ENCODE peak calls at places on chromosomes 4 and X, in nine cellular contexts. S is breast epithelium, Q is fibroblast of lung, X is right cardiac atrium, U is IMR-90, W is SJSA1, O is neuronal stem cell, G is heart right ventricle, H is substantia nigra. M is an unnamed sample.

GRCh38 chr4:164959896-164960295 is 17.6 kb downstream of the TRIM61 start:
- DNase-seq in X (no peak), H (no peak), O (no peak), W (peak), U (peak), G (no peak), S (no peak), Q (no peak), M (no peak)

GRCh38 chr4:3307891-3308575 is 15.2 kb downstream of the RGS12 start:
- DNase-seq in Q (no peak), W (no peak), U (no peak), O (no peak), G (no peak), X (peak), H (no peak), S (peak), M (no peak)

GRCh38 chr4:2337131-2337723 is 75.3 kb upstream of the MXD4 start:
- DNase-seq in X (no peak), Q (no peak), U (no peak), S (no peak), W (no peak), O (no peak), H (no peak), G (no peak), M (no peak)

GRCh38 chr4:52617467-52618017 is 41.6 kb downstream of the USP46 start:
- DNase-seq in Q (no peak), O (no peak), G (no peak), H (no peak), U (no peak), X (no peak), S (no peak), W (no peak), M (no peak)

GRCh38 chr4:23392860-23393458 is 496.9 kb downstream of the PPARGC1A start:
- DNase-seq in G (no peak), H (no peak), W (no peak), O (no peak), U (no peak), S (no peak), Q (no peak), X (peak), M (no peak)

GRCh38 chr4:98300706-98301105 is 39.5 kb downstream of the RAP1GDS1 start:
- DNase-seq in Q (no peak), W (no peak), X (no peak), U (no peak), G (no peak), H (no peak), S (no peak), O (no peak), M (no peak)

GRCh38 chrX:129792586-129793291 is 13.0 kb downstream of the SASH3 start:
- DNase-seq in X (no peak), O (no peak), U (no peak), H (no peak), W (no peak), S (no peak), Q (no peak), G (no peak), M (no peak)

GRCh38 chrX:50905334-50905733 is 5.2 kb upstream of the BMP15 start:
- DNase-seq in S (no peak), U (no peak), W (no peak), H (no peak), X (no peak), O (no peak), Q (no peak), G (no peak), M (no peak)

GRCh38 chr4:10104211-10104990 is 12.2 kb downstream of the WDR1 start:
- DNase-seq in H (no peak), S (no peak), Q (no peak), G (no peak), O (no peak), X (no peak), W (no peak), U (no peak), M (no peak)

GRCh38 chrX:56031409-56031808 is 200.7 kb upstream of the KLF8 start:
- DNase-seq in Q (no peak), G (no peak), O (no peak), S (no peak), U (no peak), X (no peak), W (no peak), H (no peak), M (no peak)

GRCh38 chr4:21858971-21859370 is 89.6 kb downstream of the KCNIP4 start:
- DNase-seq in U (peak), S (no peak), G (no peak), Q (peak), O (no peak), W (peak), H (no peak), X (no peak), M (no peak)

GRCh38 chr4:110211007-110211769 is 12.8 kb upstream of the ELOVL6 start:
- DNase-seq in U (peak), O (no peak), H (no peak), X (no peak), S (no peak), W (peak), Q (peak), G (no peak), M (no peak)

GRCh38 chr4:98446499-98447375 is 185.6 kb downstream of the RAP1GDS1 start:
- DNase-seq in H (no peak), G (no peak), U (peak), Q (peak), S (no peak), X (no peak), O (no peak), W (peak), M (no peak)

GRCh38 chr4:87270144-87270543 is 49.7 kb upstream of the KLHL8 start:
- DNase-seq in O (peak), H (peak), X (no peak), G (peak), S (no peak), U (peak), Q (peak), W (no peak), M (peak)

GRCh38 chr4:87144346-87144745 is 76.1 kb downstream of the KLHL8 start:
- DNase-seq in S (no peak), H (no peak), O (no peak), Q (peak), G (no peak), W (no peak), U (no peak), X (no peak), M (no peak)

GRCh38 chr4:129738175-129738574 is 642.2 kb downstream of the C4orf33 start:
- DNase-seq in X (no peak), W (no peak), Q (no peak), O (no peak), U (no peak), S (no peak), G (no peak), H (no peak), M (no peak)

GRCh38 chr4:62881901-62882300 is 1527.3 kb downstream of the TECRL start:
- DNase-seq in U (no peak), S (no peak), Q (peak), O (no peak), G (no peak), X (no peak), W (no peak), H (no peak), M (no peak)

GRCh38 chrX:69932323-69932722 is 117.4 kb downstream of the AWAT2 start:
- DNase-seq in Q (no peak), X (no peak), S (no peak), W (no peak), U (no peak), O (no peak), G (no peak), H (no peak), M (no peak)

GRCh38 chr4:137253949-137254348 is 278.3 kb downstream of the PCDH18 start:
- DNase-seq in X (no peak), G (no peak), H (no peak), S (no peak), U (peak), O (no peak), Q (peak), W (peak), M (no peak)

GRCh38 chr4:121330180-121330665 is 50.6 kb downstream of the QRFPR start:
- DNase-seq in X (no peak), S (no peak), Q (no peak), O (no peak), G (no peak), H (peak), W (no peak), U (no peak), M (no peak)

GRCh38 chrX:153692611-153693156 is 5.0 kb downstream of the SLC6A8 start:
- DNase-seq in X (no peak), W (no peak), U (no peak), O (no peak), S (no peak), H (no peak), G (no peak), Q (no peak), M (no peak)

GRCh38 chr4:155777971-155778710 is 19.3 kb downstream of the GUCY1B1 start:
- DNase-seq in Q (peak), X (no peak), G (no peak), H (no peak), S (no peak), O (no peak), W (no peak), U (peak), M (no peak)

GRCh38 chr4:133154725-133155124 is 5.6 kb downstream of the PCDH10 start:
- DNase-seq in Q (peak), W (no peak), U (peak), S (no peak), X (no peak), G (no peak), H (no peak), O (no peak), M (no peak)

GRCh38 chr4:100497729-100498250 is 20.0 kb downstream of the EMCN start:
- DNase-seq in Q (peak), W (no peak), S (no peak), U (peak), O (no peak), X (no peak), H (no peak), G (no peak), M (no peak)

GRCh38 chrX:51336584-51336983 is 4.0 kb downstream of the NUDT10 start:
- DNase-seq in H (no peak), Q (peak), S (no peak), O (no peak), W (peak), U (peak), G (peak), X (peak), M (no peak)

GRCh38 chr4:185479507-185479971 is 8.0 kb upstream of the CCDC110 start:
- DNase-seq in S (no peak), X (no peak), W (no peak), G (no peak), H (no peak), O (no peak), U (no peak), Q (no peak), M (no peak)

GRCh38 chrX:71143508-71143907 is 1.1 kb upstream of the NLGN3 start:
- DNase-seq in O (no peak), W (no peak), G (no peak), X (peak), Q (peak), S (no peak), U (peak), H (peak), M (no peak)

GRCh38 chr4:26029512-26030131 is 115.6 kb downstream of the SMIM20 start:
- DNase-seq in S (no peak), Q (no peak), O (no peak), G (no peak), W (no peak), X (peak), U (no peak), H (no peak), M (no peak)

GRCh38 chr4:87864321-87864720 is 31.6 kb downstream of the MEPE start:
- DNase-seq in X (no peak), W (no peak), Q (no peak), S (no peak), O (no peak), H (no peak), G (no peak), U (no peak), M (no peak)

GRCh38 chr4:100149190-100149589 is 41.1 kb downstream of the DDIT4L start:
- DNase-seq in Q (no peak), H (no peak), S (no peak), U (no peak), W (no peak), O (no peak), X (no peak), G (no peak), M (no peak)

GRCh38 chr4:25162566-25162965 is 2.3 kb upstream of the SEPSECS start:
- DNase-seq in U (no peak), G (no peak), H (no peak), Q (no peak), O (no peak), S (no peak), X (no peak), W (no peak), M (no peak)

GRCh38 chrX:149527705-149528104 is 13.1 kb upstream of the EOLA1 start:
- DNase-seq in H (no peak), U (peak), O (no peak), S (no peak), Q (no peak), G (no peak), X (no peak), W (no peak), M (no peak)

GRCh38 chr4:162891788-162892707 is 274.6 kb downstream of the NAF1 start:
- DNase-seq in G (no peak), Q (peak), X (no peak), W (no peak), H (no peak), S (no peak), O (no peak), U (no peak), M (no peak)

DNA sequence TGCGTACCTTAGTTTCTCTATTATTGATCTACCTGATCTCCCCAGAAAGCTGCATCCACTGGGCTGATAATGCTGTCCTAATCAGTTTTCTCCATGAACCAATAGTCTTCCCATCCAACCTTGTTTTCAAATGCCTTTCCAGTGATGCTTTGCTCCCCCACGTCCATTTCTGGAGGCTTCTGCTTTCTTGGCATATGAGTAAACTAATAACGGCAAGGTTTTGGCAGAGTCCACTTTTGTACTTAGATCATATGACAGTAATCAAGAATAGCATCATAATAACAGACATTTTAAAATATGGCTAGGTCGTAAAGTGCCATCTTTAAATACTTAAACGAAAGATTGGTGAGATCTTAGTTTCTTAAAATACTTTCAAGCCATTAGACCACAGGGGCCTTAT is 38.4 kb upstream of the FAM9B start:
- DNase-seq in X (no peak), H (no peak), U (peak), G (no peak), S (no peak), W (no peak), Q (no peak), O (no peak), M (no peak)
- H3K27ac ChIP-seq in X (no peak), H (no peak), U (no peak), G (no peak), S (no peak), W (no peak), Q (no peak), O (no peak), M (no peak)

DNA sequence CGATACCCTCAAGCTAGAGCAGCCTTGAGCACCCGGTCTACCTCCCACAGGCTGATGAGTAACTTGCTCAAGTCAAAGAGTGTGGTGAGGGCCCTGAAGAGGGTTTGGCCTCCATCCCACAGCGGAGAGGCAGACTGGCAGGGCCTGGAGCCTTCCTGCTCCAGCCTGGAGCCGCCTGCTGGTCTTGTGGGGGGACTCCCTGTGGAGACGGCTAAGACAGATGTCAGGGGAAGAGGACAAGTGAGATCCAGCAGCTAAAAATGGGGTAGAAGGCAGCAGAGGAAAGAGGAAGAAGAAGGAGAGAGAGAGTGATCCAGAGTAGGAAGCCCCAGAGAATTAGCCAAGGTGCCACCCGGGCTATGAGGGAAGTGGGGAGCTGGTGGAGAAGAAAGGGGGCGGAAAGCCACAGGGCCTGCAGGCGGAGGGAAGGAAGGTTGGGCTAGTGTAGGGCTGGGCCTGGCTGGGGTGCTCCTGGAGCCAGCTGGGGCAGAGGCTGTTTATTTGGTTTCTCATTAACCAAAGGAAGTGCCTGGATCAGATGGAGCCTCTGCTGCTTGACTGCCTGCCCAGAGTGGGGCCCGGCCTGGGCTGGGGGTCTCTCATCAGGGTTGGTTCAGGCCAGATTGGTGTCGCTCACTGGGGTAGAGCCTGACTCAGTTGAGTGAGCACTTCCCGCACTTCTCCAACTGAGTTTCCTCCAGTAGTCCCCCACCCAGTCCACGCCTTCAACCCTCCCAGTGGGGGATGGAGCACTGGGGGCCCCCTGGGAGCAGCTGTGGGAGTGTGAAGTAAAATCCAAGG is 14.2 kb downstream of the EFNB1 start:
- DNase-seq in G (no peak), O (no peak), S (no peak), X (no peak), U (peak), H (no peak), W (no peak), Q (peak), M (no peak)
- H3K27ac ChIP-seq in G (no peak), O (no peak), S (peak), X (no peak), U (no peak), H (no peak), W (no peak), Q (no peak), M (no peak)

GRCh38 chrX:45771560-45772340 is 571.1 kb upstream of the DIPK2B start:
- DNase-seq in W (peak), O (no peak), H (peak), G (peak), S (no peak), X (peak), Q (peak), U (peak), M (no peak)

GRCh38 chrX:45768666-45769065 is 568.0 kb upstream of the DIPK2B start:
- DNase-seq in X (no peak), H (no peak), U (no peak), O (no peak), W (no peak), S (no peak), G (no peak), Q (no peak), M (no peak)

GRCh38 chrX:45767021-45767491 is 566.4 kb upstream of the DIPK2B start:
- DNase-seq in S (no peak), X (no peak), W (peak), U (peak), Q (peak), O (no peak), G (no peak), H (no peak), M (no peak)

GRCh38 chrX:45771114-45771513 is 570.4 kb upstream of the DIPK2B start:
- DNase-seq in U (peak), X (peak), G (peak), S (no peak), W (peak), H (no peak), O (no peak), Q (peak), M (no peak)

GRCh38 chrX:45769919-45770582 is 569.4 kb upstream of the DIPK2B start:
- DNase-seq in O (no peak), Q (peak), G (peak), H (peak), X (peak), S (no peak), U (peak), W (peak), M (no peak)
- H3K27ac ChIP-seq in O (no peak), Q (peak), G (peak), H (no peak), X (peak), S (peak), U (peak), W (peak), M (no peak)

GRCh38 chr4:159023741-159024140 is 79.1 kb upstream of the RAPGEF2 start:
- DNase-seq in S (no peak), Q (no peak), X (no peak), U (no peak), W (no peak), H (no peak), G (peak), O (no peak), M (no peak)
- H3K27ac ChIP-seq in S (no peak), Q (no peak), X (no peak), U (no peak), W (no peak), H (no peak), G (no peak), O (no peak), M (no peak)

DNA sequence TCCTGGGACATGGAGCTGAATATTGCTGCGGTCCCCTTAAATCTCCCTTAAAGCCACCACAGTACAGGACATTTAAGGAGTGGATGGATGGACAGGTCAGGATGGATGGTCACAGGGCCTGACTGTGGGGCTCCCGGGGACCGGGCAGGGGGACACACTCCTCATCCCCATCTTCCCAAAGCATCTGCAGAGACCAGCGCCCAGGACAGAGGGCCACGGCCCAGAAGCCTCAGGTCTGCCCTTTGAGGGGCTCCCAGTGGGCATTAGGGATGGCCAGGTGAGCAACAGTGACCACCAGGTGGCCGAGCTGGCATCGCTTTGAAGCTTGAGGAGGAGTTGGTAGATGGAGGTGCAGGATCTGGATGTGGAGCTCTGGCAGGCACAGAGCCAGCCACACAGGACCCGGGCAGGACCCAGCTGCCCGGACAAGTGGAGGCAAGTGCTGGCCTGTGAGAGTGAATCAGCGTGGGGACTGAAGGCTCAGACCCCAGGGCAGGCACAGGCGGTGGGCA is 51.4 kb downstream of the ABLIM2 start:
- DNase-seq in S (no peak), G (no peak), O (no peak), X (no peak), U (no peak), H (no peak), W (no peak), Q (no peak), M (no peak)
- H3K27ac ChIP-seq in S (no peak), G (no peak), O (no peak), X (no peak), U (no peak), H (no peak), W (no peak), Q (no peak), M (no peak)

GRCh38 chr4:169915545-169915944 is 110.7 kb downstream of the MFAP3L start:
- DNase-seq in O (no peak), H (no peak), W (no peak), Q (no peak), S (no peak), U (no peak), G (no peak), X (no peak), M (no peak)
- H3K27ac ChIP-seq in O (no peak), H (no peak), W (no peak), Q (no peak), S (no peak), U (no peak), G (no peak), X (no peak), M (no peak)

DNA sequence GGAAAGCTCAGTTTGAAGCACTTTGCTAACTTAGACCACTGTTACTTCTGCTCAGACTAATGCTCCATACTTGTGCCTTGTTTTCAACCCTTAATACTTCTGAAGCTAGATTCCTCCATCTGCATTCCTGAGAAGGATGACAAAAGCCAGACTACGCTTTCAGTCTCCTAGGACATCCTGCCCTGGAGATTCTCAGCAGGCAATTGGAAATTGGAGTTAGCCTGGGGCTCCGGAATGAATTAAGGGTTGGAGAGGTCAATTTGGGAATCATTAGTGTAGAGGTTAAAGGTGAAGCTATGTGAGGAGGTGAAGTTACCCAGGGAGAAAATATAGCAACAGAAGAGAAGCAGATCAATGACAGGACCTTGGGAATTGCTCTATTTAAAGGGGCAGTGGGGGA is 215.9 kb upstream of the MBNL3 start:
- DNase-seq in X (no peak), O (peak), W (no peak), S (no peak), G (no peak), Q (no peak), U (no peak), H (no peak), M (no peak)
- H3K27ac ChIP-seq in X (no peak), O (peak), W (no peak), S (no peak), G (no peak), Q (no peak), U (no peak), H (no peak), M (no peak)

M was measured in iPS DF 6.9.